ENCODE peak calls at places on chromosomes 1 and 21, in five cellular contexts. Q is RPMI8226, U is NCI-H1105 treated with DMSO at 0.1 percent for 48 hours, L is nucleus accumbens, D is ureter. O is an unnamed sample.

GRCh38 chr1:235229868-235230267 is 68.8 kb upstream of the RBM34 start:
- DNase-seq in Q (no peak), U (no peak), L (no peak), D (no peak), O (no peak)

GRCh38 chr1:202579806-202580205 is 130.4 kb downstream of the SYT2 start:
- DNase-seq in Q (no peak), U (no peak), L (no peak), D (no peak), O (no peak)

GRCh38 chr1:67766117-67766978 is 66.9 kb downstream of the GNG12 start:
- DNase-seq in Q (peak), U (peak), L (peak), D (no peak), O (no peak)

GRCh38 chr21:45299864-45300785 is 12.4 kb upstream of the POFUT2 start:
- DNase-seq in Q (no peak), U (no peak), L (no peak), D (no peak), O (no peak)

GRCh38 chr1:173009597-173009996 is 41.1 kb downstream of the TNFSF18 start:
- DNase-seq in Q (no peak), U (no peak), L (no peak), D (no peak), O (no peak)

GRCh38 chr1:150789396-150789795 is 18.7 kb downstream of the CTSK start:
- DNase-seq in Q (no peak), U (no peak), L (no peak), D (no peak), O (no peak)

GRCh38 chr1:3113047-3113740 is 44.2 kb downstream of the PRDM16 start:
- DNase-seq in Q (no peak), U (no peak), L (no peak), D (no peak), O (no peak)

GRCh38 chr1:177600371-177600770 is 369.5 kb downstream of the SEC16B start:
- DNase-seq in Q (no peak), U (no peak), L (no peak), D (no peak), O (no peak)

GRCh38 chr1:207797229-207797973 is 45.5 kb downstream of the CD46 start:
- DNase-seq in Q (peak), U (peak), L (peak), D (peak), O (peak)

GRCh38 chr1:56798053-56798471 is 21.1 kb downstream of the FYB2 start:
- DNase-seq in Q (no peak), U (no peak), L (no peak), D (no peak), O (no peak)

GRCh38 chr21:42463861-42464515 is 32.0 kb downstream of the RSPH1 start:
- DNase-seq in Q (no peak), U (no peak), L (peak), D (no peak), O (peak)

GRCh38 chr1:207803678-207804077 is 51.8 kb downstream of the CD46 start:
- DNase-seq in Q (no peak), U (no peak), L (no peak), D (no peak), O (no peak)

GRCh38 chr1:188937965-188938551 is 1539.6 kb downstream of the BRINP3 start:
- DNase-seq in Q (no peak), U (peak), L (no peak), D (no peak), O (no peak)

GRCh38 chr1:192884241-192884640 is 75.4 kb downstream of the RGS2 start:
- DNase-seq in Q (no peak), U (no peak), L (no peak), D (no peak), O (no peak)

GRCh38 chr21:25457411-25457810 is 149.9 kb downstream of the MRPL39 start:
- DNase-seq in Q (peak), U (no peak), L (no peak), D (no peak), O (no peak)

GRCh38 chr1:94998128-94998527 is 71.2 kb upstream of the CNN3 start:
- DNase-seq in Q (no peak), U (no peak), L (no peak), D (no peak), O (no peak)

GRCh38 chr1:185348296-185348695 is 31.3 kb upstream of the IVNS1ABP start:
- DNase-seq in Q (no peak), U (no peak), L (no peak), D (no peak), O (no peak)

GRCh38 chr1:107617456-107617855 is 347.5 kb downstream of the VAV3 start:
- DNase-seq in Q (no peak), U (no peak), L (no peak), D (no peak), O (no peak)

GRCh38 chr1:21631944-21632887 is 36.9 kb downstream of the RAP1GAP start:
- DNase-seq in Q (peak), U (peak), L (peak), D (no peak), O (no peak)

GRCh38 chr1:39183503-39184353 is 20.8 kb upstream of the MACF1 start:
- DNase-seq in Q (peak), U (peak), L (peak), D (peak), O (peak)

GRCh38 chr1:77407738-77408375 is 126.0 kb downstream of the AK5 start:
- DNase-seq in Q (no peak), U (no peak), L (no peak), D (no peak), O (no peak)

GRCh38 chr1:201020040-201020591 is 3.4 kb downstream of the KIF21B start:
- DNase-seq in Q (peak), U (no peak), L (no peak), D (no peak), O (no peak)

GRCh38 chr1:119159963-119160362 is 19.5 kb upstream of the WARS2 start:
- DNase-seq in Q (no peak), U (no peak), L (no peak), D (no peak), O (no peak)

GRCh38 chr1:186735463-186735862 is 55.2 kb upstream of the PTGS2 start:
- DNase-seq in Q (no peak), U (no peak), L (no peak), D (no peak), O (no peak)

GRCh38 chr1:84892657-84893618 is at the start of gene LPAR3:
- DNase-seq in Q (no peak), U (peak), L (no peak), D (peak), O (no peak)

GRCh38 chr1:165639821-165640623 is 9.0 kb downstream of the MGST3 start:
- DNase-seq in Q (no peak), U (no peak), L (no peak), D (no peak), O (no peak)

GRCh38 chr1:39490596-39491145 is 765 bp upstream of the BMP8A start:
- DNase-seq in Q (peak), U (peak), L (peak), D (no peak), O (peak)

GRCh38 chr1:10761503-10762152 is 34.8 kb downstream of the CASZ1 start:
- DNase-seq in Q (no peak), U (no peak), L (no peak), D (peak), O (no peak)

GRCh38 chr1:7579016-7579415 is 192.1 kb upstream of the VAMP3 start:
- DNase-seq in Q (no peak), U (no peak), L (no peak), D (no peak), O (no peak)

GRCh38 chr1:14549897-14550635 is 48.4 kb upstream of the KAZN start:
- DNase-seq in Q (no peak), U (peak), L (no peak), D (no peak), O (no peak)

GRCh38 chr1:205949753-205950152 is 6.5 kb upstream of the SLC26A9 start:
- DNase-seq in Q (no peak), U (no peak), L (no peak), D (no peak), O (no peak)

GRCh38 chr1:41758904-41759548 is 159.7 kb downstream of the HIVEP3 start:
- DNase-seq in Q (no peak), U (no peak), L (no peak), D (no peak), O (no peak)

GRCh38 chr1:81760487-81761097 is 40.1 kb upstream of the ADGRL2 start:
- DNase-seq in Q (no peak), U (no peak), L (no peak), D (no peak), O (no peak)

GRCh38 chr1:32748926-32749325 is 46.4 kb upstream of the SYNC start:
- DNase-seq in Q (no peak), U (no peak), L (no peak), D (no peak), O (no peak)

GRCh38 chr1:201190624-201191051 is at the start of gene IGFN1:
- DNase-seq in Q (no peak), U (peak), L (no peak), D (no peak), O (no peak)

GRCh38 chr1:24348196-24348595 is 29.0 kb downstream of the GRHL3 start:
- DNase-seq in Q (no peak), U (no peak), L (no peak), D (no peak), O (no peak)

O was measured in T follicular helper cell.